ENCODE peak calls at places on chromosomes 5 and 9, in seven cellular contexts. P is HepG2, D is GM12878, V is SK-N-SH, J is K562, Y is H1, B is GM12892. T is an unnamed sample.

GRCh38 chr9:105413486-105414068 is 34.3 kb upstream of the FSD1L start:
- DNase-seq in P (peak), D (no peak), V (peak), J (peak), Y (no peak), B (no peak), T (no peak)

GRCh38 chr5:173792781-173793547 is 95.2 kb upstream of the CPEB4 start:
- DNase-seq in P (peak), D (no peak), V (no peak), J (no peak), Y (no peak), B (no peak), T (no peak)

GRCh38 chr5:81097733-81098132 is 135.4 kb upstream of the CKMT2 start:
- DNase-seq in P (no peak), D (no peak), V (no peak), J (no peak), Y (no peak), B (no peak), T (no peak)

GRCh38 chr5:470961-471749 is 28.2 kb downstream of the EXOC3 start:
- DNase-seq in P (no peak), D (no peak), V (no peak), J (no peak), Y (no peak), B (no peak), T (no peak)

GRCh38 chr5:100584069-100584468 is 48.9 kb downstream of the FAM174A start:
- DNase-seq in P (no peak), D (peak), V (no peak), J (no peak), Y (no peak), B (no peak), T (no peak)

GRCh38 chr9:33750839-33751339 is 44.5 kb upstream of the PRSS3 start:
- DNase-seq in P (no peak), D (no peak), V (peak), J (no peak), Y (no peak), B (no peak), T (no peak)

GRCh38 chr5:67234671-67235176 is 38.1 kb upstream of the CD180 start:
- DNase-seq in P (peak), D (no peak), V (no peak), J (peak), Y (no peak), B (no peak), T (no peak)

GRCh38 chr5:79924936-79925893 is 65.8 kb downstream of the MTX3 start:
- DNase-seq in P (no peak), D (no peak), V (no peak), J (no peak), Y (no peak), B (no peak), T (no peak)

GRCh38 chr9:136004219-136004618 is 43.0 kb upstream of the UBAC1 start:
- DNase-seq in P (no peak), D (no peak), V (no peak), J (no peak), Y (no peak), B (no peak), T (no peak)

GRCh38 chr5:176157656-176158055 is 80.6 kb upstream of the SIMC1 start:
- DNase-seq in P (no peak), D (no peak), V (no peak), J (no peak), Y (no peak), B (no peak), T (no peak)

GRCh38 chr5:36621985-36622384 is 15.6 kb downstream of the SLC1A3 start:
- DNase-seq in P (no peak), D (no peak), V (no peak), J (no peak), Y (no peak), B (no peak), T (no peak)

GRCh38 chr5:59322058-59322457 is 571.5 kb downstream of the PDE4D start:
- DNase-seq in P (no peak), D (no peak), V (no peak), J (no peak), Y (no peak), B (no peak), T (no peak)

GRCh38 chr5:14928661-14929060 is 57.1 kb upstream of the ANKH start:
- DNase-seq in P (no peak), D (no peak), V (no peak), J (no peak), Y (no peak), B (no peak), T (no peak)

GRCh38 chr5:133428072-133428660 is 184.2 kb downstream of the FSTL4 start:
- DNase-seq in P (no peak), D (no peak), V (no peak), J (no peak), Y (peak), B (no peak), T (no peak)

GRCh38 chr9:20139755-20140154 is 350.9 kb upstream of the SLC24A2 start:
- DNase-seq in P (no peak), D (no peak), V (no peak), J (no peak), Y (no peak), B (no peak), T (no peak)

GRCh38 chr5:27947088-27947487 is 908.7 kb upstream of the CDH9 start:
- DNase-seq in P (no peak), D (no peak), V (no peak), J (no peak), Y (no peak), B (no peak), T (no peak)

GRCh38 chr5:157463081-157463480 is 3.1 kb downstream of the NIPAL4 start:
- DNase-seq in P (no peak), D (no peak), V (no peak), J (no peak), Y (no peak), B (no peak), T (no peak)

GRCh38 chr9:116377179-116377790 is 223.7 kb downstream of the PAPPA start:
- DNase-seq in P (no peak), D (no peak), V (no peak), J (no peak), Y (no peak), B (no peak), T (no peak)

GRCh38 chr5:437281-437771 is 5.7 kb upstream of the EXOC3 start:
- DNase-seq in P (no peak), D (no peak), V (peak), J (no peak), Y (no peak), B (no peak), T (no peak)

GRCh38 chr9:112029921-112030444 is 133.4 kb downstream of the UGCG start:
- DNase-seq in P (peak), D (no peak), V (no peak), J (no peak), Y (no peak), B (no peak), T (no peak)

GRCh38 chr5:62093981-62094380 is 212.0 kb upstream of the KIF2A start:
- DNase-seq in P (no peak), D (no peak), V (peak), J (peak), Y (no peak), B (no peak), T (no peak)

GRCh38 chr5:72209515-72210115 is 102.3 kb downstream of the MAP1B start:
- DNase-seq in P (no peak), D (no peak), V (no peak), J (no peak), Y (no peak), B (no peak), T (no peak)

GRCh38 chr5:42944989-42945388 is 95.1 kb downstream of the ANXA2R start:
- DNase-seq in P (no peak), D (no peak), V (no peak), J (peak), Y (no peak), B (no peak), T (no peak)

GRCh38 chr9:97802276-97802675 is 50.8 kb upstream of the FOXE1 start:
- DNase-seq in P (peak), D (no peak), V (no peak), J (no peak), Y (no peak), B (no peak), T (no peak)

GRCh38 chr9:13956107-13956506 is 357.8 kb downstream of the NFIB start:
- DNase-seq in P (no peak), D (no peak), V (no peak), J (no peak), Y (no peak), B (no peak), T (no peak)

GRCh38 chr9:13083973-13084528 is 195.4 kb downstream of the MPDZ start:
- DNase-seq in P (no peak), D (no peak), V (no peak), J (no peak), Y (no peak), B (no peak), T (no peak)

GRCh38 chr5:157820593-157821252 is 38.2 kb downstream of the CLINT1 start:
- DNase-seq in P (peak), D (no peak), V (peak), J (peak), Y (no peak), B (no peak), T (no peak)

GRCh38 chr5:93746406-93747056 is 5.1 kb upstream of the POU5F2 start:
- DNase-seq in P (no peak), D (no peak), V (no peak), J (no peak), Y (no peak), B (no peak), T (no peak)

GRCh38 chr5:61768692-61769281 is 436.7 kb downstream of the ZSWIM6 start:
- DNase-seq in P (peak), D (no peak), V (peak), J (peak), Y (peak), B (peak), T (peak)

GRCh38 chr9:90102292-90102901 is 497.6 kb downstream of the GADD45G start:
- DNase-seq in P (peak), D (peak), V (peak), J (peak), Y (peak), B (peak), T (peak)

GRCh38 chr9:89716559-89716958 is 111.7 kb downstream of the GADD45G start:
- DNase-seq in P (no peak), D (no peak), V (no peak), J (no peak), Y (no peak), B (no peak), T (no peak)

GRCh38 chr9:98583417-98583816 is 125.3 kb downstream of the GABBR2 start:
- DNase-seq in P (no peak), D (no peak), V (no peak), J (no peak), Y (no peak), B (no peak), T (no peak)

GRCh38 chr9:134959971-134960310 is 42.2 kb upstream of the FCN1 start:
- DNase-seq in P (no peak), D (no peak), V (no peak), J (no peak), Y (no peak), B (no peak), T (no peak)

GRCh38 chr5:132386644-132387286 is 17.3 kb downstream of the SLC22A5 start:
- DNase-seq in P (peak), D (peak), V (peak), J (peak), Y (peak), B (peak), T (peak)

GRCh38 chr9:114177423-114178064 is 22.2 kb downstream of the COL27A1 start:
- DNase-seq in P (no peak), D (no peak), V (no peak), J (peak), Y (no peak), B (no peak), T (no peak)

GRCh38 chr9:89476546-89476945 is 21.4 kb downstream of the SEMA4D start:
- DNase-seq in P (no peak), D (no peak), V (no peak), J (no peak), Y (no peak), B (no peak), T (no peak)

GRCh38 chr5:15420201-15420600 is 79.8 kb upstream of the FBXL7 start:
- DNase-seq in P (no peak), D (no peak), V (no peak), J (no peak), Y (no peak), B (no peak), T (no peak)

GRCh38 chr5:5906778-5907177 is 471.6 kb downstream of the MED10 start:
- DNase-seq in P (no peak), D (no peak), V (no peak), J (no peak), Y (no peak), B (no peak), T (no peak)

GRCh38 chr9:22238809-22239684 is 207.6 kb upstream of the DMRTA1 start:
- DNase-seq in P (peak), D (no peak), V (no peak), J (no peak), Y (no peak), B (no peak), T (no peak)

GRCh38 chr9:95018099-95018927 is 291.8 kb downstream of the AOPEP start:
- DNase-seq in P (peak), D (no peak), V (no peak), J (peak), Y (no peak), B (no peak), T (no peak)
- TF ChIP-seq TAF1 in P (no peak), D (no peak), V (no peak), J (no peak), Y (no peak), B (no peak), T (no peak)

GRCh38 chr9:4301302-4301701 is 1.4 kb upstream of the GLIS3 start:
- DNase-seq in P (no peak), D (no peak), V (no peak), J (no peak), Y (no peak), B (no peak), T (no peak)
- TF ChIP-seq TAF1 in P (no peak), D (no peak), V (no peak), J (no peak), Y (no peak), B (no peak), T (no peak)

GRCh38 chr5:127875235-127876021 is 172.2 kb downstream of the CCDC192 start:
- DNase-seq in P (peak), D (peak), V (peak), J (peak), Y (peak), B (no peak), T (no peak)
- TF ChIP-seq TAF1 in P (no peak), D (no peak), V (no peak), J (no peak), Y (no peak), B (no peak), T (no peak)

GRCh38 chr5:154000703-154001102 is 38.0 kb downstream of the FAM114A2 start:
- DNase-seq in P (no peak), D (no peak), V (no peak), J (no peak), Y (no peak), B (no peak), T (no peak)

GRCh38 chr5:154002511-154003020 is 36.1 kb downstream of the FAM114A2 start:
- DNase-seq in P (no peak), D (no peak), V (no peak), J (no peak), Y (no peak), B (no peak), T (no peak)

GRCh38 chr5:153998768-153999167 is 39.9 kb downstream of the FAM114A2 start:
- DNase-seq in P (no peak), D (no peak), V (no peak), J (no peak), Y (no peak), B (no peak), T (no peak)

GRCh38 chr5:153999995-154000394 is 38.7 kb downstream of the FAM114A2 start:
- DNase-seq in P (no peak), D (no peak), V (no peak), J (no peak), Y (no peak), B (no peak), T (no peak)

DNA sequence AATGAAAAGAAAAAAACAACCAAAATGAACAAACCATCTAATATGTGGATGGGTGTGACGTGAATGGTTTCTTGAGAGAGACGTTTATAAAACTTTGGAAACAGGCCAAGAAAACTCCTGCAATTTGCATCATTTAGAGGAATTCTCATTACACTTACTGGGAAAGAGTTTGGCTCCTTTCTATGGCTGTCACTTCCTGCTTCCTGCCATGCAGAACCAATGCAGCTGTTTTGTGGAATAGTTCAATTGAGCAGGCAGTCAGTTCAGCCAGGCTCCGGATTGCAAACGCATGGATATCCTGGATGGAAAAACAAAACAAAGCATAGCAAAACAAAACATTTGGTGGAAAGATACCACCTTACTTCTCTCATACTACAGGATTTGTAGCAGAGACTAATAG is 36.6 kb downstream of the FAM114A2 start:
- DNase-seq in P (no peak), D (no peak), V (no peak), J (no peak), Y (no peak), B (no peak), T (no peak)
- TF ChIP-seq TAF1 in P (no peak), D (no peak), V (no peak), J (no peak), Y (no peak), B (no peak), T (no peak)